ENCODE peak calls at places on chromosome 19, in six cellular contexts. X is HCT116, M is GM23338, I is SK-N-SH, R is spleen, P is K562. K is an unnamed sample.

GRCh38 chr19:53183146-53183545 is 10.0 kb downstream of the ZNF665 start:
- DNase-seq in X (no peak), M (no peak), I (no peak), R (no peak), P (no peak), K (no peak)

GRCh38 chr19:11423164-11423803 is 4.2 kb upstream of the RGL3 start:
- DNase-seq in X (no peak), M (no peak), I (no peak), R (no peak), P (no peak), K (no peak)

GRCh38 chr19:40380199-40381037 is 9.6 kb downstream of the HIPK4 start:
- DNase-seq in X (no peak), M (no peak), I (peak; percentile 11), R (no peak), P (no peak), K (no peak)

GRCh38 chr19:16368385-16369305 is 44.0 kb downstream of the KLF2 start:
- DNase-seq in X (no peak), M (no peak), I (no peak), R (peak; percentile 80), P (no peak), K (no peak)

GRCh38 chr19:40721140-40721486 is 4.2 kb downstream of the ITPKC start:
- DNase-seq in X (no peak), M (no peak), I (no peak), R (no peak), P (no peak), K (no peak)

GRCh38 chr19:17243854-17244617 is 1.7 kb downstream of the NR2F6 start:
- DNase-seq in X (no peak), M (peak; percentile 75), I (peak; percentile 71), R (no peak), P (peak; percentile 46), K (no peak)

GRCh38 chr19:12837225-12837624 is 1.1 kb upstream of the MAST1 start:
- DNase-seq in X (no peak), M (peak; percentile 24), I (no peak), R (no peak), P (peak; percentile 47), K (no peak)

GRCh38 chr19:1276620-1277007 is 1.3 kb downstream of the FAM174C start:
- DNase-seq in X (no peak), M (no peak), I (no peak), R (peak; percentile 86), P (no peak), K (no peak)

GRCh38 chr19:6235031-6235951 is 44.5 kb downstream of the MLLT1 start:
- DNase-seq in X (no peak), M (no peak), I (peak; percentile 74), R (peak; percentile 71), P (no peak), K (peak; percentile 14)

GRCh38 chr19:1336079-1336684 is 47.5 kb upstream of the NDUFS7 start:
- DNase-seq in X (no peak), M (no peak), I (no peak), R (no peak), P (no peak), K (peak; percentile 56)

GRCh38 chr19:519449-519865 is 12.1 kb upstream of the CDC34 start:
- DNase-seq in X (no peak), M (no peak), I (no peak), R (no peak), P (no peak), K (no peak)

GRCh38 chr19:16106121-16106520 is 5.6 kb upstream of the RAB8A start:
- DNase-seq in X (no peak), M (no peak), I (no peak), R (no peak), P (no peak), K (no peak)

GRCh38 chr19:37997911-37998344 is 90.9 kb downstream of the SIPA1L3 start:
- DNase-seq in X (peak; percentile 91), M (no peak), I (no peak), R (no peak), P (no peak), K (no peak)

GRCh38 chr19:15788594-15789270 is 1.3 kb downstream of the OR10H5 start:
- DNase-seq in X (no peak), M (no peak), I (no peak), R (no peak), P (no peak), K (no peak)

GRCh38 chr19:4456566-4456842 is 1.1 kb downstream of the UBXN6 start:
- DNase-seq in X (no peak), M (no peak), I (peak; percentile 55), R (peak; percentile 80), P (peak; percentile 50), K (peak; percentile 26)

GRCh38 chr19:12117203-12117970 is 22.8 kb downstream of the ZNF20 start:
- DNase-seq in X (no peak), M (peak; percentile 51), I (no peak), R (no peak), P (peak; percentile 17), K (no peak)

GRCh38 chr19:23887642-23888041 is 27.0 kb upstream of the ZNF726 start:
- DNase-seq in X (no peak), M (no peak), I (no peak), R (no peak), P (no peak), K (no peak)

GRCh38 chr19:57947088-57947418 is 453 bp downstream of the ZNF256 start:
- DNase-seq in X (no peak), M (no peak), I (no peak), R (no peak), P (no peak), K (no peak)

GRCh38 chr19:3801412-3802096 is 15.4 kb upstream of the MATK start:
- DNase-seq in X (no peak), M (peak; percentile 90), I (peak; percentile 85), R (peak; percentile 89), P (peak; percentile 53), K (no peak)

GRCh38 chr19:53158119-53158656 is 665 bp downstream of the ZNF347 start:
- DNase-seq in X (no peak), M (peak; percentile 61), I (peak; percentile 58), R (peak; percentile 84), P (peak; percentile 37), K (peak; percentile 20)

GRCh38 chr19:10815969-10816635 is 19.9 kb downstream of the TMED1 start:
- DNase-seq in X (no peak), M (peak; percentile 13), I (no peak), R (no peak), P (no peak), K (no peak)

GRCh38 chr19:11944656-11945055 is 19.7 kb downstream of the ZNF700 start:
- DNase-seq in X (no peak), M (no peak), I (no peak), R (no peak), P (no peak), K (no peak)

GRCh38 chr19:13986348-13986904 is 19.7 kb downstream of the RFX1 start:
- DNase-seq in X (no peak), M (peak; percentile 85), I (peak; percentile 97), R (peak; percentile 99), P (no peak), K (peak; percentile 100)
- TF ChIP-seq POLR2AphosphoS5 in X (no peak), M (peak; percentile 38), I (peak; percentile 55), R (peak; percentile 88), P (no peak), K (peak; percentile 53)

GRCh38 chr19:49468746-49469447 is 5.1 kb upstream of the FLT3LG start:
- DNase-seq in X (no peak), M (peak; percentile 100), I (no peak), R (peak; percentile 92), P (peak; percentile 79), K (peak; percentile 71)

GRCh38 chr19:49465371-49465770 is 8.6 kb upstream of the FLT3LG start:
- DNase-seq in X (no peak), M (no peak), I (no peak), R (no peak), P (no peak), K (no peak)

GRCh38 chr19:49469828-49470614 is 4.0 kb upstream of the FLT3LG start:
- DNase-seq in X (no peak), M (peak; percentile 53), I (no peak), R (peak; percentile 94), P (no peak), K (peak; percentile 74)

GRCh38 chr19:49470615-49470978 is 3.4 kb upstream of the FLT3LG start:
- DNase-seq in X (no peak), M (no peak), I (no peak), R (no peak), P (no peak), K (no peak)

GRCh38 chr19:49468199-49468598 is 5.8 kb upstream of the FLT3LG start:
- DNase-seq in X (no peak), M (no peak), I (no peak), R (no peak), P (no peak), K (no peak)
- TF ChIP-seq POLR2AphosphoS5 in X (no peak), M (no peak), I (no peak), R (no peak), P (no peak), K (no peak)

DNA sequence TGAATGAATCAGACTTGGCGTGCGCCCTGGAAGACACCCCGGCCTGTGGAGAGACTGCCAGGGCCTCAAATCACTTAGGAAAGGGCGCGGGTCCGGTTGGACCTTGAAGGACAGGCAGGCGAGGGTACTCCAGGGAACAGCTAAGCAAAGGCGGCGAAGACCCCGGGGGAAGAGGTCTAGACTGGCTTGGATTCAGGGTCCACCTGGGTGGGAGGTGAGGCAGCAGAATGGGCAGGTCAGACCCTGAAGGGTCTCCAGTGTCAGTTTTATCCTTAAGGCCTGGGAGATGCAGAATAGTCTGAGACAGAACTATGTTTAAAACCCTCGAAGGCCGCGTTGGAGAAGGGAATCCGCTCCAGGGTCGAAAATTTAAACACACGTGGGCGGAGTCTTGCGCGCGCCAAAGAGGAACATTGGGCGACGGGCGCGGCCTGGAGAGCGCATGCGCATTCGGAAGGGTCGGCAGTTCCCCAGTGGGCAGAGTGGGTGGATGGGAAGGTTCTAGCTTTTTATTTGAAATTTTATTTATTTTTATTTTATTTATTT is 567 bp upstream of the SMG9 start:
- DNase-seq in X (no peak), M (peak; percentile 61), I (peak; percentile 87), R (peak; percentile 93), P (peak; percentile 73), K (no peak)
- TF ChIP-seq POLR2AphosphoS5 in X (peak; percentile 84), M (no peak), I (no peak), R (peak; percentile 20), P (no peak), K (peak; percentile 61)

GRCh38 chr19:30359936-30360335 is 12.2 kb upstream of the ZNF536 start:
- DNase-seq in X (no peak), M (no peak), I (no peak), R (no peak), P (no peak), K (no peak)

GRCh38 chr19:30362156-30362754 is 9.9 kb upstream of the ZNF536 start:
- DNase-seq in X (no peak), M (no peak), I (no peak), R (no peak), P (no peak), K (no peak)

GRCh38 chr19:30361721-30362120 is 10.5 kb upstream of the ZNF536 start:
- DNase-seq in X (no peak), M (no peak), I (no peak), R (no peak), P (no peak), K (no peak)

GRCh38 chr19:30360378-30361106 is 11.6 kb upstream of the ZNF536 start:
- DNase-seq in X (no peak), M (peak; percentile 55), I (peak; percentile 85), R (no peak), P (no peak), K (no peak)

GRCh38 chr19:30361107-30361447 is 11.1 kb upstream of the ZNF536 start:
- DNase-seq in X (no peak), M (no peak), I (no peak), R (no peak), P (no peak), K (no peak)
- TF ChIP-seq POLR2AphosphoS5 in X (no peak), M (no peak), I (no peak), R (no peak), P (no peak), K (no peak)

K was measured in GM12892.